ENCODE peak calls at places on chromosomes 1 and 21, in seven cellular contexts. E, P, Y, A, R, B and Q are unnamed samples.

GRCh38 chr1:186374313-186375151 is 521 bp downstream of the TPR start:
- DNase-seq in R (no peak), A (peak; percentile 55), B (no peak), Y (peak; percentile 9), E (peak; percentile 22), P (no peak), Q (no peak)

GRCh38 chr1:15153184-15153841 is at the start of gene TMEM51:
- DNase-seq in P (no peak), R (peak; percentile 71), A (peak; percentile 83), E (peak; percentile 69), Y (peak; percentile 91), B (peak; percentile 84), Q (no peak)

GRCh38 chr1:63955746-63956145 is 181.9 kb downstream of the ROR1 start:
- DNase-seq in Y (no peak), R (no peak), E (no peak), A (peak; percentile 12), P (no peak), B (no peak), Q (no peak)

GRCh38 chr1:107991371-107992066 is 26.5 kb upstream of the VAV3 start:
- DNase-seq in E (peak; percentile 13), R (no peak), A (peak; percentile 81), B (no peak), P (no peak), Y (no peak), Q (peak; percentile 31)

GRCh38 chr21:38773108-38774061 is 32.3 kb upstream of the ETS2 start:
- DNase-seq in A (peak; percentile 92), P (peak; percentile 98), R (no peak), E (peak; percentile 85), B (no peak), Y (no peak), Q (peak; percentile 80)

GRCh38 chr1:170685166-170685565 is 21.2 kb downstream of the PRRX1 start:
- DNase-seq in Y (no peak), R (no peak), B (no peak), E (no peak), A (peak; percentile 45), P (peak; percentile 59), Q (no peak)

GRCh38 chr1:197955486-197956394 is 38.6 kb downstream of the LHX9 start:
- DNase-seq in P (no peak), R (no peak), Y (no peak), E (no peak), A (no peak), B (no peak), Q (no peak)

GRCh38 chr1:154621875-154622274 is 13.9 kb upstream of the ADAR start:
- DNase-seq in P (no peak), A (no peak), Y (no peak), B (no peak), E (no peak), R (no peak), Q (no peak)

GRCh38 chr1:43205671-43206070 is 33.5 kb downstream of the CFAP57 start:
- DNase-seq in R (no peak), B (no peak), A (peak; percentile 24), Y (no peak), P (no peak), E (no peak), Q (no peak)

GRCh38 chr1:33182896-33183295 is 1.1 kb upstream of the TRIM62 start:
- DNase-seq in E (no peak), B (no peak), A (no peak), P (no peak), Y (no peak), R (no peak), Q (no peak)

GRCh38 chr1:244603498-244603897 is 49.4 kb upstream of the DESI2 start:
- DNase-seq in B (no peak), E (peak; percentile 30), A (peak; percentile 23), Y (no peak), R (no peak), P (no peak), Q (no peak)

GRCh38 chr1:159918041-159918917 is 7.0 kb downstream of the TAGLN2 start:
- DNase-seq in B (no peak), P (no peak), R (no peak), Y (no peak), E (no peak), A (no peak), Q (no peak)

GRCh38 chr1:164180824-164181223 is 378.2 kb upstream of the PBX1 start:
- DNase-seq in B (no peak), Y (no peak), E (no peak), P (no peak), R (no peak), A (no peak), Q (no peak)

GRCh38 chr1:196207624-196208204 is 400.5 kb downstream of the KCNT2 start:
- DNase-seq in B (no peak), P (no peak), Y (no peak), E (no peak), R (no peak), A (no peak), Q (no peak)

GRCh38 chr1:157040802-157041201 is 4.7 kb downstream of the ARHGEF11 start:
- DNase-seq in Y (no peak), E (no peak), R (no peak), P (peak; percentile 7), B (no peak), A (no peak), Q (no peak)

GRCh38 chr1:172727956-172728603 is 69.2 kb downstream of the FASLG start:
- DNase-seq in E (no peak), B (peak; percentile 76), P (no peak), A (peak; percentile 39), R (no peak), Y (no peak), Q (no peak)

GRCh38 chr1:93607814-93608187 is 73.8 kb downstream of the BCAR3 start:
- DNase-seq in Y (no peak), R (no peak), A (no peak), P (no peak), E (no peak), B (no peak), Q (no peak)

GRCh38 chr1:9611716-9612115 is 23.0 kb downstream of the TMEM201 start:
- DNase-seq in E (no peak), P (no peak), Y (no peak), A (no peak), B (no peak), R (no peak), Q (no peak)

GRCh38 chr1:240254778-240255291 is 163.2 kb downstream of the FMN2 start:
- DNase-seq in B (peak; percentile 34), R (no peak), P (no peak), E (no peak), A (no peak), Y (no peak), Q (no peak)

GRCh38 chr1:7770939-7771672 is at the start of gene VAMP3:
- DNase-seq in E (peak; percentile 95), P (no peak), A (peak; percentile 79), Y (peak; percentile 92), B (peak; percentile 91), R (peak; percentile 78), Q (no peak)

GRCh38 chr1:156914440-156914856 is 6.0 kb upstream of the LRRC71 start:
- DNase-seq in P (no peak), E (no peak), R (no peak), Y (no peak), B (no peak), A (no peak), Q (no peak)

GRCh38 chr1:2587071-2587859 is 688 bp downstream of the PRXL2B start:
- DNase-seq in B (no peak), A (peak; percentile 12), P (no peak), E (peak; percentile 23), Y (no peak), R (no peak), Q (no peak)

GRCh38 chr1:187477103-187477502 is 648.4 kb downstream of the PLA2G4A start:
- DNase-seq in Y (no peak), P (no peak), E (no peak), R (no peak), A (no peak), B (no peak), Q (no peak)

DNA sequence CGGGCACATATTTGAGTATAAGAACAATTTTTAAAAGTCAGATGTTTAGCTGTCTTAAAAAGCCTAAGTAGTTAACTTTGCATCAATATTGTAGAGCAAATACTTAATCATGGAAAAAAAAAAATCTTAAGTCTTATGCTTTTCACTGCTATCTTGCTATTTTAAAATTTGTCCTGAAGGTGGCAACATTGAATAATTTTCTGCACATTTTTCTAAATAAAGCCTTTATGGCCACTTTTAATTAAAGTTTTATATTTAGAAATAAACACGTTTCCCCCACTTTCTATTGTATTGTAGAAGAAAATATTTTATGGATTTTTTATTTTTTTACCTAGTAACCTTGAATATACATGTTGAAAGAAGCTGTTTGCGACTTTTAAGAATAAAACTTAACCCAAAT is 198.8 kb downstream of the AMY1C start:
- DNase-seq in R (no peak), Y (no peak), P (no peak), A (no peak), B (no peak), E (no peak), Q (no peak)
- TF ChIP-seq CTCF in R (peak; percentile 64), Y (peak; percentile 31), P (no peak), A (peak; percentile 29), B (peak; percentile 54), E (peak; percentile 29), Q (no peak)

GRCh38 chr1:232953176-232953524 is 2.7 kb downstream of the NTPCR start:
- DNase-seq in A (no peak), R (no peak), Y (no peak), B (no peak), P (no peak), E (no peak), Q (no peak)
- TF ChIP-seq CTCF in A (no peak), R (peak; percentile 7), Y (no peak), B (peak; percentile 1), P (no peak), E (peak; percentile 32), Q (no peak)

GRCh38 chr21:16169810-16170209 is 440.0 kb downstream of the USP25 start:
- DNase-seq in B (no peak), E (no peak), R (no peak), Y (no peak), A (no peak), P (no peak), Q (no peak)
- TF ChIP-seq CTCF in B (no peak), E (no peak), R (no peak), Y (no peak), A (no peak), P (no peak), Q (no peak)

GRCh38 chr1:51566260-51566659 is 47.2 kb upstream of the EPS15 start:
- DNase-seq in R (no peak), P (no peak), Y (no peak), B (no peak), A (no peak), E (no peak), Q (no peak)

GRCh38 chr1:51569284-51570062 is 47.4 kb upstream of the OSBPL9 start:
- DNase-seq in Y (no peak), R (no peak), B (peak; percentile 29), E (peak; percentile 77), P (peak; percentile 52), A (peak; percentile 94), Q (peak; percentile 88)

GRCh38 chr1:51570063-51570720 is 46.7 kb upstream of the OSBPL9 start:
- DNase-seq in Y (no peak), A (no peak), E (no peak), B (no peak), P (no peak), R (no peak), Q (no peak)

GRCh38 chr1:51568231-51568935 is 48.5 kb upstream of the OSBPL9 start:
- DNase-seq in R (no peak), B (no peak), E (no peak), P (no peak), A (no peak), Y (no peak), Q (no peak)

DNA sequence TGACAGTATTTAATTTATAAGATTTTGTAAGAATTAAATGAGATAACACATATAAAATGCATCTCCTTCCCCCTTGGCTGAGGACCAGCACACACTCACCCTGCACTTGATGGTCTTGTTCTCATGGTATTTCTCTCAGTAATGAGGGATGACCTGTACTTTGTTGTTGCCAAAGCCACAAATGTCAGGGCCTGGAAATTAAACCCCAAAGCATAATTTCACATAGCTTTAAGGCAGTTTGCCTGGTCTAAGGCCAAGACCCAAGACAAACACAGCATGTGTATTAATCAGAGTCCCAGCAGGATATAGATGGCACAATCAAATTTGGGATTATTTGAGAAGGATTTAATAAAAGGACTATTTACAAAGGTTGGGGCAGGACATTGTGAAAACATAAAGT is 48.6 kb upstream of the EPS15 start:
- DNase-seq in R (no peak), P (peak; percentile 93), A (peak; percentile 82), Y (no peak), E (peak; percentile 32), B (no peak), Q (peak; percentile 28)
- TF ChIP-seq CTCF in R (no peak), P (no peak), A (no peak), Y (no peak), E (no peak), B (no peak), Q (no peak)